ENCODE peak calls at places on chromosome X, in five cellular contexts. K is neural crest cell, X is pons, G is cardiac fibroblast, Z is foreskin keratinocyte. Q is an unnamed sample.

GRCh38 chrX:101417981-101418841 is 10.2 kb downstream of the HNRNPH2 start:
- DNase-seq in K (peak; percentile 56), X (peak; percentile 32), G (peak; percentile 30), Z (no peak), Q (peak; percentile 46)

GRCh38 chrX:275967-276587 is 5.1 kb upstream of the PLCXD1 start:
- DNase-seq in K (no peak), X (peak; percentile 54), G (peak; percentile 39), Z (peak; percentile 23), Q (peak; percentile 83)

GRCh38 chrX:151724563-151725337 is 8.9 kb downstream of the FATE1 start:
- DNase-seq in K (no peak), X (no peak), G (no peak), Z (no peak), Q (no peak)

GRCh38 chrX:110284159-110284558 is 33.7 kb downstream of the AMMECR1 start:
- DNase-seq in K (no peak), X (no peak), G (peak; percentile 81), Z (peak; percentile 85), Q (no peak)

GRCh38 chrX:119093991-119094741 is 21.4 kb downstream of the CT47C1 start:
- DNase-seq in K (no peak), X (no peak), G (no peak), Z (no peak), Q (no peak)

GRCh38 chrX:23898412-23898959 is 9.3 kb downstream of the APOO start:
- DNase-seq in K (no peak), X (no peak), G (peak; percentile 56), Z (peak; percentile 73), Q (no peak)

GRCh38 chrX:151984891-151985290 is 10.4 kb upstream of the GABRE start:
- DNase-seq in K (no peak), X (no peak), G (peak; percentile 11), Z (no peak), Q (no peak)

GRCh38 chrX:18674788-18675735 is 3.2 kb upstream of the RS1 start:
- DNase-seq in K (peak; percentile 81), X (peak; percentile 81), G (peak; percentile 80), Z (peak; percentile 56), Q (peak; percentile 70)

GRCh38 chrX:26918633-26919032 is 544.5 kb downstream of the PPP4R3C start:
- DNase-seq in K (no peak), X (peak; percentile 8), G (peak; percentile 30), Z (no peak), Q (peak; percentile 21)

Q was measured in Caco-2.